ENCODE peak calls at places on chromosomes 6 and 20, in five cellular contexts. One of them, this sample, is unnamed.

GRCh38 chr20:5136096-5136495 is 9.3 kb downstream of the CDS2 start:
- DNase-seq in neural crest cell: no peak
- DNase-seq in lower leg skin: no peak
- DNase-seq in GM04504: no peak
- DNase-seq in effector CD4-positive, alpha-beta T cell: no peak
- DNase-seq in this sample: no peak

GRCh38 chr20:41308290-41308691 is 9.2 kb downstream of the ZHX3 start:
- DNase-seq in effector CD4-positive, alpha-beta T cell: no peak
- DNase-seq in neural crest cell: no peak
- DNase-seq in GM04504: no peak
- DNase-seq in lower leg skin: no peak
- DNase-seq in this sample: peak; percentile 10

GRCh38 chr6:52577778-52578473 is 1.1 kb upstream of the TRAM2 start:
- DNase-seq in effector CD4-positive, alpha-beta T cell: no peak
- DNase-seq in GM04504: no peak
- DNase-seq in lower leg skin: no peak
- DNase-seq in neural crest cell: no peak
- DNase-seq in this sample: no peak

GRCh38 chr20:58106143-58106750 is 122.2 kb downstream of the ANKRD60 start:
- DNase-seq in effector CD4-positive, alpha-beta T cell: no peak
- DNase-seq in GM04504: no peak
- DNase-seq in lower leg skin: peak; percentile 8
- DNase-seq in neural crest cell: no peak
- DNase-seq in this sample: no peak

GRCh38 chr6:220736-221475 is 71.4 kb upstream of the DUSP22 start:
- DNase-seq in GM04504: no peak
- DNase-seq in effector CD4-positive, alpha-beta T cell: no peak
- DNase-seq in neural crest cell: no peak
- DNase-seq in lower leg skin: no peak
- DNase-seq in this sample: no peak

GRCh38 chr6:24545691-24546090 is 50.9 kb downstream of the ALDH5A1 start:
- DNase-seq in neural crest cell: no peak
- DNase-seq in effector CD4-positive, alpha-beta T cell: no peak
- DNase-seq in lower leg skin: no peak
- DNase-seq in GM04504: no peak
- DNase-seq in this sample: no peak

GRCh38 chr20:37821691-37822655 is 81.0 kb upstream of the VSTM2L start:
- DNase-seq in lower leg skin: no peak
- DNase-seq in GM04504: peak; percentile 83
- DNase-seq in neural crest cell: no peak
- DNase-seq in effector CD4-positive, alpha-beta T cell: no peak
- DNase-seq in this sample: no peak

GRCh38 chr6:170019259-170020040 is 268.0 kb downstream of the ERMARD start:
- DNase-seq in lower leg skin: no peak
- DNase-seq in GM04504: no peak
- DNase-seq in neural crest cell: no peak
- DNase-seq in effector CD4-positive, alpha-beta T cell: no peak
- DNase-seq in this sample: no peak

GRCh38 chr6:120363429-120363828 is 970.9 kb downstream of the TBC1D32 start:
- DNase-seq in neural crest cell: peak; percentile 1
- DNase-seq in lower leg skin: no peak
- DNase-seq in GM04504: no peak
- DNase-seq in effector CD4-positive, alpha-beta T cell: no peak
- DNase-seq in this sample: no peak

GRCh38 chr6:111750753-111751684 is 122.2 kb downstream of the FYN start:
- DNase-seq in neural crest cell: no peak
- DNase-seq in lower leg skin: no peak
- DNase-seq in effector CD4-positive, alpha-beta T cell: peak; percentile 65
- DNase-seq in GM04504: no peak
- DNase-seq in this sample: peak; percentile 26

GRCh38 chr6:163529605-163530004 is 115.1 kb downstream of the QKI start:
- DNase-seq in GM04504: peak; percentile 73
- DNase-seq in effector CD4-positive, alpha-beta T cell: no peak
- DNase-seq in lower leg skin: no peak
- DNase-seq in neural crest cell: no peak
- DNase-seq in this sample: no peak

GRCh38 chr6:32741203-32741960 is at the start of gene HLA-DQA2:
- DNase-seq in GM04504: no peak
- DNase-seq in effector CD4-positive, alpha-beta T cell: no peak
- DNase-seq in lower leg skin: no peak
- DNase-seq in neural crest cell: no peak
- DNase-seq in this sample: no peak

This sample was measured in midbrain.